ENCODE peak calls at places on chromosomes 11 and 22, in six cellular contexts. One of them, this sample, is unnamed. For H3K4me1, the result is how much of the 10 kb centered on the place peaks cover.

GRCh38 chr22:50473855-50474671 is 772 bp downstream of the SBF1 start:
- DNase-seq in neural progenitor cell: peak
- DNase-seq in heart left ventricle: peak
- DNase-seq in CD8-positive, alpha-beta memory T cell: no peak
- DNase-seq in IMR-90: peak
- DNase-seq in colonic mucosa: peak
- DNase-seq in this sample: no peak

GRCh38 chr11:101176381-101176780 is 46.8 kb upstream of the PGR start:
- DNase-seq in heart left ventricle: no peak
- DNase-seq in neural progenitor cell: no peak
- DNase-seq in CD8-positive, alpha-beta memory T cell: no peak
- DNase-seq in colonic mucosa: no peak
- DNase-seq in IMR-90: no peak
- DNase-seq in this sample: no peak

GRCh38 chr11:71372693-71373657 is 75.2 kb downstream of the DHCR7 start:
- DNase-seq in heart left ventricle: no peak
- DNase-seq in colonic mucosa: no peak
- DNase-seq in IMR-90: peak
- DNase-seq in CD8-positive, alpha-beta memory T cell: no peak
- DNase-seq in neural progenitor cell: peak
- DNase-seq in this sample: no peak

GRCh38 chr22:42912049-42912448 is 55.0 kb upstream of the ARFGAP3 start:
- DNase-seq in heart left ventricle: no peak
- DNase-seq in IMR-90: no peak
- DNase-seq in neural progenitor cell: no peak
- DNase-seq in CD8-positive, alpha-beta memory T cell: no peak
- DNase-seq in colonic mucosa: no peak
- DNase-seq in this sample: no peak

GRCh38 chr11:17354070-17354924 is 2.7 kb downstream of the NCR3LG1 start:
- DNase-seq in neural progenitor cell: peak
- DNase-seq in IMR-90: peak
- DNase-seq in heart left ventricle: peak
- DNase-seq in CD8-positive, alpha-beta memory T cell: peak
- DNase-seq in colonic mucosa: peak
- DNase-seq in this sample: peak

GRCh38 chr11:82796970-82797594 is 63.4 kb upstream of the FAM181B start:
- DNase-seq in neural progenitor cell: no peak
- DNase-seq in heart left ventricle: no peak
- DNase-seq in IMR-90: no peak
- DNase-seq in colonic mucosa: peak
- DNase-seq in CD8-positive, alpha-beta memory T cell: no peak
- DNase-seq in this sample: no peak

GRCh38 chr11:64633555-64634159 is 42.6 kb downstream of the SLC22A12 start:
- DNase-seq in colonic mucosa: no peak
- DNase-seq in neural progenitor cell: no peak
- DNase-seq in heart left ventricle: no peak
- DNase-seq in CD8-positive, alpha-beta memory T cell: no peak
- DNase-seq in IMR-90: no peak
- DNase-seq in this sample: no peak

GRCh38 chr22:26906464-26906863 is 249.1 kb downstream of the MIAT start:
- DNase-seq in heart left ventricle: no peak
- DNase-seq in CD8-positive, alpha-beta memory T cell: no peak
- DNase-seq in IMR-90: no peak
- DNase-seq in neural progenitor cell: no peak
- DNase-seq in colonic mucosa: no peak
- DNase-seq in this sample: no peak

GRCh38 chr11:103085758-103086365 is 6.1 kb downstream of the DCUN1D5 start:
- DNase-seq in colonic mucosa: no peak
- DNase-seq in heart left ventricle: no peak
- DNase-seq in IMR-90: peak
- DNase-seq in neural progenitor cell: no peak
- DNase-seq in CD8-positive, alpha-beta memory T cell: no peak
- DNase-seq in this sample: no peak

GRCh38 chr11:5349550-5349949 is 1.8 kb upstream of the OR51B6 start:
- DNase-seq in colonic mucosa: no peak
- DNase-seq in CD8-positive, alpha-beta memory T cell: no peak
- DNase-seq in heart left ventricle: no peak
- DNase-seq in neural progenitor cell: no peak
- DNase-seq in IMR-90: no peak
- DNase-seq in this sample: no peak

GRCh38 chr11:68457898-68458249 is 2.7 kb upstream of the PPP6R3 start:
- DNase-seq in IMR-90: no peak
- DNase-seq in colonic mucosa: peak
- DNase-seq in neural progenitor cell: no peak
- DNase-seq in heart left ventricle: no peak
- DNase-seq in CD8-positive, alpha-beta memory T cell: no peak
- DNase-seq in this sample: no peak

GRCh38 chr11:65435330-65435931 is 12.8 kb downstream of the NEAT1 start:
- DNase-seq in neural progenitor cell: no peak
- DNase-seq in colonic mucosa: no peak
- DNase-seq in IMR-90: peak
- DNase-seq in heart left ventricle: no peak
- DNase-seq in CD8-positive, alpha-beta memory T cell: no peak
- DNase-seq in this sample: no peak

GRCh38 chr22:43624144-43624998 is 187.7 kb downstream of the EFCAB6 start:
- DNase-seq in IMR-90: no peak
- DNase-seq in CD8-positive, alpha-beta memory T cell: no peak
- DNase-seq in colonic mucosa: no peak
- DNase-seq in neural progenitor cell: no peak
- DNase-seq in heart left ventricle: no peak
- DNase-seq in this sample: no peak

GRCh38 chr11:79100093-79100704 is 340.6 kb downstream of the TENM4 start:
- DNase-seq in neural progenitor cell: peak
- DNase-seq in IMR-90: peak
- DNase-seq in colonic mucosa: peak
- DNase-seq in CD8-positive, alpha-beta memory T cell: no peak
- DNase-seq in heart left ventricle: no peak
- DNase-seq in this sample: peak

GRCh38 chr11:87778341-87778740 is 396.9 kb downstream of the RAB38 start:
- DNase-seq in heart left ventricle: no peak
- DNase-seq in neural progenitor cell: peak
- DNase-seq in IMR-90: no peak
- DNase-seq in CD8-positive, alpha-beta memory T cell: no peak
- DNase-seq in colonic mucosa: no peak
- DNase-seq in this sample: no peak

GRCh38 chr11:116829525-116830183 is at the start of gene APOC3:
- DNase-seq in IMR-90: peak
- DNase-seq in heart left ventricle: no peak
- DNase-seq in CD8-positive, alpha-beta memory T cell: no peak
- DNase-seq in colonic mucosa: no peak
- DNase-seq in neural progenitor cell: no peak
- DNase-seq in this sample: peak

GRCh38 chr22:28175730-28176492 is 256.9 kb upstream of the PITPNB start:
- DNase-seq in neural progenitor cell: no peak
- DNase-seq in colonic mucosa: no peak
- DNase-seq in CD8-positive, alpha-beta memory T cell: no peak
- DNase-seq in IMR-90: no peak
- DNase-seq in heart left ventricle: no peak
- DNase-seq in this sample: no peak

GRCh38 chr11:17894929-17895658 is 117.8 kb downstream of the SERGEF start:
- DNase-seq in neural progenitor cell: no peak
- DNase-seq in colonic mucosa: no peak
- DNase-seq in CD8-positive, alpha-beta memory T cell: no peak
- DNase-seq in IMR-90: peak
- DNase-seq in heart left ventricle: no peak
- DNase-seq in this sample: no peak

GRCh38 chr11:111982019-111982464 is 43.2 kb upstream of the DLAT start:
- DNase-seq in CD8-positive, alpha-beta memory T cell: peak
- DNase-seq in colonic mucosa: peak
- DNase-seq in heart left ventricle: peak
- DNase-seq in neural progenitor cell: peak
- DNase-seq in IMR-90: peak
- DNase-seq in this sample: peak

GRCh38 chr22:29503811-29504372 is 23.9 kb downstream of the NEFH start:
- DNase-seq in CD8-positive, alpha-beta memory T cell: no peak
- DNase-seq in IMR-90: peak
- DNase-seq in heart left ventricle: peak
- DNase-seq in colonic mucosa: peak
- DNase-seq in neural progenitor cell: peak
- DNase-seq in this sample: no peak

GRCh38 chr11:69166186-69167115 is 10.7 kb downstream of the SMIM38 start:
- DNase-seq in CD8-positive, alpha-beta memory T cell: no peak
- DNase-seq in heart left ventricle: peak
- DNase-seq in colonic mucosa: no peak
- DNase-seq in IMR-90: peak
- DNase-seq in neural progenitor cell: peak
- DNase-seq in this sample: no peak

GRCh38 chr11:37506516-37506915 is 908.5 kb upstream of the RAG2 start:
- DNase-seq in IMR-90: no peak
- DNase-seq in neural progenitor cell: no peak
- DNase-seq in heart left ventricle: no peak
- DNase-seq in CD8-positive, alpha-beta memory T cell: no peak
- DNase-seq in colonic mucosa: no peak
- DNase-seq in this sample: no peak

GRCh38 chr11:37504925-37505324 is 906.9 kb upstream of the RAG2 start:
- DNase-seq in colonic mucosa: no peak
- DNase-seq in neural progenitor cell: no peak
- DNase-seq in heart left ventricle: no peak
- DNase-seq in IMR-90: peak
- DNase-seq in CD8-positive, alpha-beta memory T cell: no peak
- DNase-seq in this sample: peak

GRCh38 chr11:37503411-37504065 is 905.5 kb upstream of the RAG2 start:
- DNase-seq in colonic mucosa: no peak
- DNase-seq in neural progenitor cell: no peak
- DNase-seq in CD8-positive, alpha-beta memory T cell: no peak
- DNase-seq in IMR-90: no peak
- DNase-seq in heart left ventricle: no peak
- DNase-seq in this sample: no peak

GRCh38 chr11:37504066-37504611 is 906.1 kb upstream of the RAG2 start:
- DNase-seq in colonic mucosa: no peak
- DNase-seq in IMR-90: peak
- DNase-seq in heart left ventricle: no peak
- DNase-seq in CD8-positive, alpha-beta memory T cell: no peak
- DNase-seq in neural progenitor cell: peak
- DNase-seq in this sample: peak

DNA sequence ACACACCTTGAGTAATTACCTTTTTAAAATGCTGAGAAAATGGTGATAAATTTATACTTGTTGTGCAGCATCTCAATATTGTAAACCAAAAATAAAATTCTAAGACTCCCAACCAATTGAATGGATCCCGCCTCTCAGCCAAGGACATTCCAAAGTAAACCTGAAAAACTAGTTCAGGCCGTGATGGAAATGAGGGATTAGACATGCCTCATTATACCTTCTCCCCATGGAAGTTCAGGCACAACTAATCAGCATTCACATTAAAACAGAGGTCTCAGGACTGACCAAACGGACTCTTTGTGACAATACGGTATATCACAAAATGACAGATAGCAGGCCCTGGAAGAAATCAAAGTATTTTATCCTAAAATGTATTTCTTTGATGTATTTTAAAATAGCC is 907.4 kb upstream of the RAG2 start:
- DNase-seq in heart left ventricle: no peak
- DNase-seq in CD8-positive, alpha-beta memory T cell: no peak
- DNase-seq in neural progenitor cell: peak
- DNase-seq in colonic mucosa: no peak
- DNase-seq in IMR-90: no peak
- DNase-seq in this sample: no peak
- H3K4me1 ChIP-seq in heart left ventricle: under half
- H3K4me1 ChIP-seq in CD8-positive, alpha-beta memory T cell: under half
- H3K4me1 ChIP-seq in neural progenitor cell: under half
- H3K4me1 ChIP-seq in colonic mucosa: under half
- H3K4me1 ChIP-seq in IMR-90: under half
- H3K4me1 ChIP-seq in this sample: half or more

GRCh38 chr11:118152020-118152551 is 537 bp downstream of the SCN4B start:
- DNase-seq in neural progenitor cell: no peak
- DNase-seq in heart left ventricle: no peak
- DNase-seq in IMR-90: no peak
- DNase-seq in CD8-positive, alpha-beta memory T cell: no peak
- DNase-seq in colonic mucosa: no peak
- DNase-seq in this sample: no peak
- H3K4me3 ChIP-seq in neural progenitor cell: peak
- H3K4me3 ChIP-seq in heart left ventricle: peak
- H3K4me3 ChIP-seq in IMR-90: peak
- H3K4me3 ChIP-seq in CD8-positive, alpha-beta memory T cell: no peak
- H3K4me3 ChIP-seq in colonic mucosa: peak
- H3K4me3 ChIP-seq in this sample: peak

DNA sequence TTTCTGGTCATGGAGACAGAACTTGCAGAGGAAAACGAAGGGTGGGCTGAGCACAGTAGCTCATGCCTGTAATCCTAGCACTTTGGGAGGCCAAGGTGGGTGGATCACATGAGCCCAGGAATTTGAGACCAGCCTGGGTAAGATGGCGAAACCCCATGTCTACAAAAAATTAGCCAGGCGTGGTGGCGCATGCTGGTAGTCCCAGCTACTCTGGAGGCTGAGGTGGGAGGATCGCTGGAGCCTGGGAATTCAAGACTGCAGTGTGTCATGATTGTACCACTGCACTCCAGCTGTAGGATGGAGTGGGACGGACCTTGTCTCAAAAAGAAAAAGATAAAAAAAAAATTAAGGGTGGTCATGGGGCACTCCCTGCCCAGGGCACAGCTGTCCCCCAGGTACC is 5.9 kb downstream of the SERPINH1 start:
- DNase-seq in IMR-90: no peak
- DNase-seq in neural progenitor cell: no peak
- DNase-seq in CD8-positive, alpha-beta memory T cell: no peak
- DNase-seq in heart left ventricle: peak
- DNase-seq in colonic mucosa: no peak
- DNase-seq in this sample: no peak
- H3K4me1 ChIP-seq in IMR-90: under half
- H3K4me1 ChIP-seq in neural progenitor cell: under half
- H3K4me1 ChIP-seq in CD8-positive, alpha-beta memory T cell: under half
- H3K4me1 ChIP-seq in heart left ventricle: half or more
- H3K4me1 ChIP-seq in colonic mucosa: under half
- H3K4me1 ChIP-seq in this sample: under half

GRCh38 chr22:35678836-35679235 is 30.6 kb downstream of the APOL6 start:
- DNase-seq in CD8-positive, alpha-beta memory T cell: no peak
- DNase-seq in IMR-90: no peak
- DNase-seq in neural progenitor cell: no peak
- DNase-seq in heart left ventricle: no peak
- DNase-seq in colonic mucosa: no peak
- DNase-seq in this sample: no peak
- H3K4me3 ChIP-seq in CD8-positive, alpha-beta memory T cell: no peak
- H3K4me3 ChIP-seq in IMR-90: no peak
- H3K4me3 ChIP-seq in neural progenitor cell: no peak
- H3K4me3 ChIP-seq in heart left ventricle: no peak
- H3K4me3 ChIP-seq in colonic mucosa: no peak
- H3K4me3 ChIP-seq in this sample: no peak

DNA sequence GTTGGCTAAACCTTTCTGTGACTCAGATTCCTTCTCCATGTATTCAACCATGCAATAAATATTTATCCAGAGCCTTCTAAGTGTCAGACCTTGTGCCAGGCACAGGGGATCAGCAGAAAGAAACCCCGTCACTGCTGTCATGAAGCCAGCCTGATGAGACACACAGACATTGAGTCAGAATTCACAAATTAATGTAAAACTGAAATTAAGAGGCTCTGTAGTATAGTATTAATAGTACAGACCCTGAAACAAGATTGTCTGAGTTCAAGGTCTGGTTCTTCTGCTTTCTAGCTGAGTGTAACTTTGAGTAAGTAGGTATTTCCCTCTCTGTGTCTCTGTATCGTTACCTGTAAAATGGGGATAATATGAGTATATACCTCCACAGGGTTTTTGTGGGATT is 46.9 kb downstream of the ME3 start:
- DNase-seq in colonic mucosa: no peak
- DNase-seq in heart left ventricle: no peak
- DNase-seq in neural progenitor cell: no peak
- DNase-seq in CD8-positive, alpha-beta memory T cell: no peak
- DNase-seq in IMR-90: no peak
- DNase-seq in this sample: no peak
- H3K4me1 ChIP-seq in colonic mucosa: under half
- H3K4me1 ChIP-seq in heart left ventricle: half or more
- H3K4me1 ChIP-seq in neural progenitor cell: under half
- H3K4me1 ChIP-seq in CD8-positive, alpha-beta memory T cell: under half
- H3K4me1 ChIP-seq in IMR-90: under half
- H3K4me1 ChIP-seq in this sample: under half

GRCh38 chr11:130911306-130911705 is 5.0 kb downstream of the SNX19 start:
- DNase-seq in heart left ventricle: no peak
- DNase-seq in colonic mucosa: no peak
- DNase-seq in neural progenitor cell: no peak
- DNase-seq in IMR-90: no peak
- DNase-seq in CD8-positive, alpha-beta memory T cell: no peak
- DNase-seq in this sample: no peak
- H3K4me3 ChIP-seq in heart left ventricle: no peak
- H3K4me3 ChIP-seq in colonic mucosa: no peak
- H3K4me3 ChIP-seq in neural progenitor cell: no peak
- H3K4me3 ChIP-seq in IMR-90: no peak
- H3K4me3 ChIP-seq in CD8-positive, alpha-beta memory T cell: no peak
- H3K4me3 ChIP-seq in this sample: no peak